ENCODE peak calls at places on chromosomes 1 and 21, in seven cellular contexts. I is body of pancreas, O is cardiac muscle cell, K is AG04450, H is prostate gland, S is right lobe of liver, L is epithelial cell of proximal tubule. C is an unnamed sample.

GRCh38 chr1:17206196-17206595 is 1.3 kb downstream of the PADI1 start:
- DNase-seq in I (no peak), O (no peak), K (no peak), H (no peak), S (no peak), L (no peak), C (no peak)

GRCh38 chr1:96538883-96539282 is 182.7 kb upstream of the PTBP2 start:
- DNase-seq in I (no peak), O (peak), K (peak), H (no peak), S (no peak), L (no peak), C (peak)

GRCh38 chr21:34745557-34746255 is 76.9 kb downstream of the CLIC6 start:
- DNase-seq in I (peak), O (peak), K (peak), H (peak), S (peak), L (peak), C (peak)

GRCh38 chr1:29414091-29414490 is 177.8 kb downstream of the PTPRU start:
- DNase-seq in I (no peak), O (no peak), K (no peak), H (no peak), S (no peak), L (no peak), C (no peak)

GRCh38 chr21:32770514-32771133 is 931 bp downstream of the PAXBP1 start:
- DNase-seq in I (peak), O (no peak), K (no peak), H (peak), S (no peak), L (no peak), C (no peak)

GRCh38 chr1:248805905-248806304 is 19.8 kb downstream of the SH3BP5L start:
- DNase-seq in I (no peak), O (no peak), K (no peak), H (no peak), S (no peak), L (no peak), C (no peak)

GRCh38 chr1:7778133-7778628 is 5.9 kb upstream of the PER3 start:
- DNase-seq in I (no peak), O (no peak), K (no peak), H (no peak), S (no peak), L (no peak), C (no peak)

GRCh38 chr1:206570529-206570928 is 41.7 kb downstream of the EIF2D start:
- DNase-seq in I (no peak), O (no peak), K (no peak), H (no peak), S (no peak), L (peak), C (no peak)

GRCh38 chr1:81799939-81800740 is 594 bp upstream of the ADGRL2 start:
- DNase-seq in I (peak), O (peak), K (peak), H (peak), S (peak), L (no peak), C (no peak)

GRCh38 chr1:215052656-215053055 is 29.9 kb upstream of the KCNK2 start:
- DNase-seq in I (no peak), O (no peak), K (peak), H (no peak), S (no peak), L (no peak), C (no peak)

GRCh38 chr21:33149166-33149565 is 79.2 kb downstream of the OLIG1 start:
- DNase-seq in I (no peak), O (no peak), K (no peak), H (no peak), S (no peak), L (no peak), C (no peak)

GRCh38 chr1:67675800-67676199 is 9.2 kb upstream of the GADD45A start:
- DNase-seq in I (no peak), O (no peak), K (no peak), H (no peak), S (no peak), L (no peak), C (no peak)

GRCh38 chr1:100896481-100896982 is 642 bp downstream of the SLC30A7 start:
- DNase-seq in I (peak), O (peak), K (no peak), H (peak), S (no peak), L (peak), C (peak)

GRCh38 chr1:115782571-115783281 is 14.2 kb upstream of the CASQ2 start:
- DNase-seq in I (no peak), O (no peak), K (peak), H (peak), S (no peak), L (peak), C (peak)

GRCh38 chr21:46517361-46517760 is 58.7 kb downstream of the DIP2A start:
- DNase-seq in I (peak), O (no peak), K (no peak), H (no peak), S (peak), L (peak), C (no peak)

GRCh38 chr1:208298593-208299233 is 54.5 kb upstream of the PLXNA2 start:
- DNase-seq in I (peak), O (no peak), K (no peak), H (peak), S (peak), L (no peak), C (no peak)

GRCh38 chr1:198232940-198233675 is 76.3 kb downstream of the NEK7 start:
- DNase-seq in I (no peak), O (no peak), K (no peak), H (no peak), S (no peak), L (no peak), C (no peak)

GRCh38 chr1:186715887-186716809 is 35.9 kb upstream of the PTGS2 start:
- DNase-seq in I (no peak), O (no peak), K (no peak), H (no peak), S (no peak), L (no peak), C (no peak)

GRCh38 chr21:34992736-34993135 is 56.4 kb downstream of the RUNX1 start:
- DNase-seq in I (peak), O (no peak), K (no peak), H (no peak), S (no peak), L (no peak), C (no peak)

GRCh38 chr21:46096596-46096981 is 1.3 kb upstream of the COL6A2 start:
- DNase-seq in I (no peak), O (no peak), K (no peak), H (no peak), S (no peak), L (no peak), C (no peak)

GRCh38 chr1:73868824-73869223 is 329.2 kb downstream of the LRRIQ3 start:
- DNase-seq in I (no peak), O (no peak), K (no peak), H (no peak), S (no peak), L (no peak), C (no peak)

GRCh38 chr1:180530501-180530900 is 28.1 kb upstream of the ACBD6 start:
- DNase-seq in I (peak), O (no peak), K (peak), H (no peak), S (no peak), L (peak), C (no peak)

GRCh38 chr1:29687601-29688244 is 451.4 kb downstream of the PTPRU start:
- DNase-seq in I (no peak), O (no peak), K (no peak), H (no peak), S (no peak), L (no peak), C (no peak)

GRCh38 chr1:76068542-76068941 is 6.0 kb upstream of the ST6GALNAC3 start:
- DNase-seq in I (no peak), O (no peak), K (no peak), H (no peak), S (no peak), L (no peak), C (no peak)

GRCh38 chr1:162019006-162019405 is 4.7 kb downstream of the OLFML2B start:
- DNase-seq in I (peak), O (no peak), K (peak), H (no peak), S (no peak), L (peak), C (no peak)

GRCh38 chr1:160547371-160547901 is 24.4 kb upstream of the SLAMF6 start:
- DNase-seq in I (no peak), O (no peak), K (no peak), H (no peak), S (no peak), L (no peak), C (no peak)

GRCh38 chr1:175206687-175207086 is 14.1 kb upstream of the KIAA0040 start:
- DNase-seq in I (no peak), O (no peak), K (no peak), H (no peak), S (no peak), L (no peak), C (no peak)

GRCh38 chr1:41880261-41880660 is 38.5 kb downstream of the HIVEP3 start:
- DNase-seq in I (no peak), O (no peak), K (no peak), H (no peak), S (no peak), L (no peak), C (no peak)

GRCh38 chr1:26771643-26772321 is 16.0 kb upstream of the PIGV start:
- DNase-seq in I (no peak), O (no peak), K (peak), H (no peak), S (peak), L (peak), C (peak)

GRCh38 chr1:211738709-211739301 is 63.4 kb upstream of the NEK2 start:
- DNase-seq in I (no peak), O (no peak), K (no peak), H (no peak), S (no peak), L (no peak), C (no peak)

GRCh38 chr21:31530364-31530763 is 129.1 kb upstream of the SOD1 start:
- DNase-seq in I (no peak), O (no peak), K (no peak), H (no peak), S (no peak), L (no peak), C (no peak)

GRCh38 chr21:44083631-44084291 is 23.4 kb upstream of the PWP2 start:
- DNase-seq in I (no peak), O (no peak), K (no peak), H (no peak), S (no peak), L (no peak), C (no peak)

GRCh38 chr21:44087426-44088400 is 19.5 kb upstream of the PWP2 start:
- DNase-seq in I (no peak), O (no peak), K (no peak), H (no peak), S (no peak), L (no peak), C (no peak)

GRCh38 chr21:44084496-44085241 is 22.5 kb upstream of the PWP2 start:
- DNase-seq in I (no peak), O (no peak), K (no peak), H (no peak), S (no peak), L (no peak), C (no peak)

GRCh38 chr21:44086636-44087425 is 20.4 kb upstream of the PWP2 start:
- DNase-seq in I (no peak), O (no peak), K (no peak), H (no peak), S (no peak), L (no peak), C (no peak)

DNA sequence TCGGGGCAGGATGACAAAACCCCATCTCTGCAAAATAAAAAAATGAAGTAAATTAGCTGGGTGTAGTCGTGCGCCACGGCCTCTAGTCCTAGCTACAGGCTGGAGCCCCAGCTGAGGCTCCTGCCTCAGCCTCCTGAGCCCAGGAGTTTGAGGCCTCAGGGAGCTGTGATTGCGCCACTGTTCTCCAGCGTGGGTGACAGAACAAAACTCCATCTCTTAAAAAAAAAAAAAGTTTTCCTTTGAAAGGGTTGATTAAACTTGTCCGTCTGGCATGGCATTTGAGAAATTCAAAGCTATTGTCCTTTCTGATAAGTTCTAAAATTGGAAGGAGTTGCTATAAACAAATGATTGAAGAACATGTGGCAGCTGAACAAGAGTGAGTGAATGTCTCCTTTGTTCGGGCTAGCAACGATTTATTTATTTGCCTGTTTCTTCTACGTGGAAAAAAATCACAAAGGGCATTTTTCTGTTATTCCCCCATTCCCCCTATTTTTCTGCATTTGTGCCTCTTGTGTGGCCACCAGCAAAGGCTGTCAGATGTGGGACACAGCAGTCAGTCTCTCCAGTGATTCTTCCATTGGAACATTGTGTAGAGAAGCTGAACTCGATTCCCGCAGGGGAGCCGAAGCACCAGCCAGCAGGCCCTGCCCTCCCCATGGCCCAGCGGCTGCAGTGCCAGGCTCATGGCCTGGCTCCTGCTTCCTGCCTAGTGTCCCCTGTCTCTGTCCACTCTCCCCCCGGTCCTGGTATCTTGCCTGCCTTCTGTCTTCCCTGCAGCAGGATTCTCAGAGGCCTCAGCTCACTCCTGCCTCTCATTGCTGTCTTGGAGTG is 21.5 kb upstream of the PWP2 start:
- DNase-seq in I (no peak), O (no peak), K (no peak), H (no peak), S (no peak), L (peak), C (no peak)
- H3K4me3 ChIP-seq in I (no peak), O (no peak), K (no peak), H (no peak), S (no peak), L (no peak), C (no peak)

DNA sequence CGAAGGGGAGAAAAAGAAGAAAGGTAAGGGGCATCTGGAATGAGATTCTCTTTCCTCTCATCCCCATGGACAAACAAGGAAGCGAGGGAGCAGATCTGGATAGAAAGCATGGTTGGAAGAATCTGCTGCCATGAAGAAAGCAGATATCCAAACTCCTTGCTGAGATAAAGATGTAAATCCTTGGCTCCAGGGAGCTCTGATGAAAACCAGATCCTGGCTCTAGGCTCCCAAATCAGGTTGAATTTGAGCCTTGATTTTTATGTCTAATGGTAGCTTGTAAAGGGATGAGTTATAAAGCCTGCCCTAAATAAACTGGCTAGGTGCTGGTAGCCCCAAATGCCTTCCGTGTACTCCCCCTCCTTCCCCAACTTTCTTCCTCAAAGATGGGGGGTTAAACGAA is 64.1 kb upstream of the LAX1 start:
- DNase-seq in I (no peak), O (no peak), K (no peak), H (no peak), S (no peak), L (no peak), C (no peak)
- TF ChIP-seq CTCF in I (no peak), O (no peak), K (no peak), H (no peak), S (no peak), L (no peak), C (no peak)

GRCh38 chr1:227945891-227946623 is 1.7 kb downstream of the WNT9A start:
- DNase-seq in I (peak), O (no peak), K (no peak), H (peak), S (peak), L (peak), C (peak)
- H3K4me3 ChIP-seq in I (no peak), O (no peak), K (peak), H (no peak), S (no peak), L (peak), C (peak)

GRCh38 chr1:185213086-185213485 is 56.1 kb downstream of the SWT1 start:
- DNase-seq in I (no peak), O (no peak), K (peak), H (no peak), S (no peak), L (no peak), C (no peak)

GRCh38 chr1:185207980-185208602 is 51.1 kb downstream of the SWT1 start:
- DNase-seq in I (no peak), O (no peak), K (no peak), H (no peak), S (no peak), L (no peak), C (no peak)

GRCh38 chr1:185208626-185209170 is 51.7 kb downstream of the SWT1 start:
- DNase-seq in I (no peak), O (no peak), K (no peak), H (no peak), S (no peak), L (no peak), C (no peak)

DNA sequence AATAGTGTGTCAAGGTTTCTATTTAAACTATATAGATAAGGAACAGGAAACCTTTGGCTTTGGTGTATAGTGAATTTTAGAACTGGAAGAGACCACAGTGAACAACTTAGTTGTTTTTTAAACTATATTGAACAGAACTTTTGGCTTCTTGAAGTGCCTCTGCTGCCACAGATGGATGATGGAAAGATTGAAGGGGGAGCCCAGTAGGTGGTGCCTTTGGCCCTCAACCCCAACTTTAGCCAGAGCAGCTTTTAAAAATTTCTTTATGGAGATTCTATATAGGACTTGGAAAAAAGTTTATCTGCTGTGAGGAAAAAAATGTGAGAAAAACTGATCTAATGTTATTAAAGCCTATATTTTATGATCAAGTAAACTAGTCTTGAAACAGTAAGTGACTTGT is 50.2 kb downstream of the SWT1 start:
- DNase-seq in I (no peak), O (no peak), K (no peak), H (no peak), S (no peak), L (no peak), C (no peak)
- TF ChIP-seq CTCF in I (no peak), O (no peak), K (no peak), H (no peak), S (no peak), L (peak), C (no peak)

GRCh38 chr1:32811265-32811664 is 5.9 kb downstream of the YARS1 start:
- DNase-seq in I (no peak), O (no peak), K (no peak), H (no peak), S (no peak), L (no peak), C (no peak)
- H3K4me3 ChIP-seq in I (no peak), O (no peak), K (no peak), H (no peak), S (no peak), L (no peak), C (no peak)

GRCh38 chr21:39332175-39332574 is 16.7 kb downstream of the HMGN1 start:
- DNase-seq in I (no peak), O (peak), K (no peak), H (no peak), S (no peak), L (no peak), C (no peak)

GRCh38 chr21:39341249-39341923 is 7.5 kb downstream of the HMGN1 start:
- DNase-seq in I (no peak), O (no peak), K (no peak), H (no peak), S (no peak), L (no peak), C (no peak)

GRCh38 chr21:39340687-39341086 is 8.2 kb downstream of the HMGN1 start:
- DNase-seq in I (no peak), O (no peak), K (no peak), H (no peak), S (no peak), L (no peak), C (no peak)

GRCh38 chr21:39334611-39335010 is 14.3 kb downstream of the HMGN1 start:
- DNase-seq in I (no peak), O (no peak), K (no peak), H (no peak), S (no peak), L (no peak), C (no peak)

DNA sequence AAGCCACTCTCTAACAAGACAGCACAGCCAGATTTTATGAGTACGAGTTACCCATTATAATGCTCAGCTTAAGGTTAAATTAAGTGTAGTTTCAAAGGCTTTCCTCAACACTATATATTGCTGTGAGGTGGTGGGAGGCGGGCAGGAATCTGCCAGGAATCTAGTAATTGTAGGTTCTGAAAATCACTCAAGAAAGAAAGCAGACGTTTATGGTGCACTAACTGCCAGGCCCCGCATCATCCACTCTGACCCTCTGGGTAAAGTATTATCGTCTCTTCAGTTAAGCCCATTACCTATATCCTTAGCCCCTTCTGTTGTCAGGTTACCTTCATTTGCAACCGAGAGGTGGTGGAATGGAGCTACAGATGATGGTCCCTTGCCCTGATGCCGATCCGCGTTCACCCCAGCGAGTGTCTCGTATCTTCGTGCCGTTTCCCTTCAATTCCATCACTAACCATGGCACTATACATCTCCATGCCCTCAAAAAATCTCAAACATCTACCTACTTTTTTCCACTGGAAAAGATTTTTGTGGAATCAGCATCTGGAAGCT is 12.4 kb downstream of the HMGN1 start:
- DNase-seq in I (no peak), O (no peak), K (no peak), H (no peak), S (no peak), L (no peak), C (no peak)
- TF ChIP-seq CTCF in I (no peak), O (no peak), K (no peak), H (no peak), S (no peak), L (no peak), C (no peak)

C was measured in retinal pigment epithelial cell.